ENCODE peak calls at places on chromosomes 1 and 21, in five cellular contexts. I, C, F, E and R are unnamed samples.

GRCh38 chr21:45617021-45617930 is 26.2 kb upstream of the PCBP3 start:
- DNase-seq in I (no peak), C (no peak), F (no peak), E (no peak), R (no peak)

GRCh38 chr21:41953831-41954653 is at the start of gene C2CD2:
- DNase-seq in I (peak; percentile 55), C (peak; percentile 72), F (no peak), E (no peak), R (peak; percentile 89)

GRCh38 chr1:222711319-222712252 is 705 bp downstream of the AIDA start:
- DNase-seq in I (peak; percentile 23), C (peak; percentile 46), F (no peak), E (no peak), R (peak; percentile 94)

GRCh38 chr1:185786524-185786923 is 52.3 kb downstream of the HMCN1 start:
- DNase-seq in I (no peak), C (no peak), F (no peak), E (no peak), R (no peak)

GRCh38 chr1:108708726-108709660 is 3.7 kb upstream of the FNDC7 start:
- DNase-seq in I (no peak), C (peak; percentile 72), F (no peak), E (no peak), R (peak; percentile 59)

GRCh38 chr1:162368451-162368850 is 8.2 kb downstream of the SPATA46 start:
- DNase-seq in I (no peak), C (no peak), F (no peak), E (no peak), R (no peak)

GRCh38 chr1:150477733-150478132 is 9.5 kb upstream of the TARS2 start:
- DNase-seq in I (no peak), C (no peak), F (no peak), E (no peak), R (no peak)

GRCh38 chr1:230614121-230614520 is 28.2 kb upstream of the COG2 start:
- DNase-seq in I (no peak), C (no peak), F (no peak), E (no peak), R (no peak)

GRCh38 chr1:183881387-183882084 is 76.6 kb downstream of the RGL1 start:
- DNase-seq in I (peak; percentile 77), C (peak; percentile 38), F (no peak), E (peak; percentile 33), R (no peak)

GRCh38 chr1:25700124-25700523 is 83.5 kb downstream of the MAN1C1 start:
- DNase-seq in I (no peak), C (no peak), F (no peak), E (no peak), R (no peak)

GRCh38 chr1:56240400-56240799 is 339.0 kb downstream of the PLPP3 start:
- DNase-seq in I (no peak), C (no peak), F (no peak), E (no peak), R (no peak)

GRCh38 chr1:65963161-65963888 is 170.6 kb downstream of the PDE4B start:
- DNase-seq in I (no peak), C (no peak), F (no peak), E (no peak), R (no peak)

GRCh38 chr21:32329331-32329730 is 30.7 kb downstream of the MRAP start:
- DNase-seq in I (no peak), C (no peak), F (no peak), E (no peak), R (no peak)

GRCh38 chr21:27206368-27206982 is 239.6 kb upstream of the ADAMTS5 start:
- DNase-seq in I (no peak), C (peak; percentile 19), F (no peak), E (peak; percentile 56), R (no peak)

GRCh38 chr1:174039069-174039468 is 16.9 kb upstream of the RC3H1 start:
- DNase-seq in I (no peak), C (no peak), F (no peak), E (no peak), R (no peak)

GRCh38 chr1:209766051-209766450 is 10.2 kb downstream of the TRAF3IP3 start:
- DNase-seq in I (no peak), C (no peak), F (no peak), E (no peak), R (no peak)

GRCh38 chr1:245160288-245160687 is 5.5 kb downstream of the KIF26B start:
- DNase-seq in I (no peak), C (no peak), F (no peak), E (no peak), R (no peak)

GRCh38 chr1:203048555-203049051 is 22.3 kb downstream of the PPFIA4 start:
- DNase-seq in I (peak; percentile 10), C (peak; percentile 76), F (no peak), E (no peak), R (peak; percentile 60)

GRCh38 chr1:15993666-15994065 is 10.4 kb upstream of the SRARP start:
- DNase-seq in I (no peak), C (no peak), F (no peak), E (no peak), R (no peak)

GRCh38 chr21:33229099-33229775 is 501 bp upstream of the IFNAR2 start:
- DNase-seq in I (no peak), C (no peak), F (no peak), E (no peak), R (no peak)

GRCh38 chr1:228150458-228151169 is 884 bp downstream of the GJC2 start:
- DNase-seq in I (peak; percentile 41), C (peak; percentile 9), F (no peak), E (no peak), R (peak; percentile 32)

GRCh38 chr21:21737186-21737585 is 739.0 kb downstream of the NCAM2 start:
- DNase-seq in I (no peak), C (no peak), F (no peak), E (no peak), R (no peak)

GRCh38 chr1:58735591-58735990 is 35.7 kb upstream of the MYSM1 start:
- DNase-seq in I (no peak), C (no peak), F (no peak), E (no peak), R (no peak)

GRCh38 chr1:58739851-58740466 is 40.1 kb upstream of the MYSM1 start:
- DNase-seq in I (peak; percentile 52), C (no peak), F (no peak), E (no peak), R (peak; percentile 44)

GRCh38 chr1:58732087-58732486 is 32.2 kb upstream of the MYSM1 start:
- DNase-seq in I (no peak), C (no peak), F (no peak), E (no peak), R (no peak)

GRCh38 chr1:58738873-58739272 is 39.0 kb upstream of the MYSM1 start:
- DNase-seq in I (no peak), C (no peak), F (no peak), E (no peak), R (no peak)

GRCh38 chr1:58734630-58735029 is 34.8 kb upstream of the MYSM1 start:
- DNase-seq in I (no peak), C (no peak), F (no peak), E (no peak), R (no peak)
- TF ChIP-seq CREB1 in I (no peak), C (no peak), F (no peak), E (no peak), R (no peak)

GRCh38 chr21:38982804-38983203 is 177.1 kb downstream of the ETS2 start:
- DNase-seq in I (no peak), C (no peak), F (no peak), E (no peak), R (no peak)

GRCh38 chr21:38976900-38977299 is 171.2 kb downstream of the ETS2 start:
- DNase-seq in I (no peak), C (no peak), F (no peak), E (no peak), R (no peak)

GRCh38 chr21:38982096-38982495 is 176.4 kb downstream of the ETS2 start:
- DNase-seq in I (peak; percentile 56), C (peak; percentile 66), F (no peak), E (peak; percentile 54), R (no peak)

GRCh38 chr21:38980416-38981319 is 174.9 kb downstream of the ETS2 start:
- DNase-seq in I (no peak), C (no peak), F (no peak), E (no peak), R (no peak)

DNA sequence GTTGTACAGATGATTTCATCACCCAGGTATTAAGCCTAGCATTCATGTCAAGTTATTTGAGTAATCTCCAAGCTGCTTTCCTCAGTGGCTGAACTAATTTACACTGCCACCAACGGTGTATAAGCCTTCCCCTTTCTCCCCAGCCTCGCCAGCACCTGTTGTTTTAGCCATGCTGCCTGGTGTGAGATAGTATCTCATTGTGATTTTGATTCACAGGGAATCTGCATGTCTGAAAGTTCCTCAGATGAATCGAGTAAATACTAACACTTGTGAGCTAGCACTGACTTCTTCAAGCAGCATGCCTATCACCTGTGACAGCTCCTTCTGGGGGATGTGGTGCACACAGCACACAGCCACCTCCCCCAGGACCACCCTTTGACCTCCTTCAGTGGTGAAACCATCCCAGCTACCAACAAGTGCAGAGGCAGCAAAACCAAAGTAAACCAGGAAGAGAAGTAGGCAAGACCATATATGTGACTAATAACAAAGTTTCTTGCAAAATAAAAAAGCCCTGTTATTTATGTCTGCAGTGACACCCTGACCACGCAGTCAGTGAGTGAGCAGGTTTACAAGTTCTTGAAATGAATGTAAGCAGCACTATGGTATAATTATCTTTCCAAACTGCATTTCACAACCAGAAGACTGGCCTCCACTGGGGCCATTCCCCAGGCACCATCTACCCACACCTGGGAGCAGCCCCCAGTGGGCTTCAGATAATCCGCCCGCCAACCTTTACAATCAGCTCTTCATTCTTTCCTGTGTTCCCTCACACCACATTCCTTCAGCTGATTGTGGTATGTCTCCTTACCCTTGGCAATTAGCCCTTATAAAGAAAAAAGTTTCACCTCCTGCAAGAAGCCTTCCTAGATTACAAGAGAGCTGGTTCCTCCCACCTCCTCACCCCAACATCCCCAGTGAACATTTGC is 173.8 kb downstream of the ETS2 start:
- DNase-seq in I (no peak), C (peak; percentile 49), F (no peak), E (peak; percentile 62), R (no peak)
- TF ChIP-seq ATF3 in I (no peak), C (no peak), F (no peak), E (no peak), R (no peak)

DNA sequence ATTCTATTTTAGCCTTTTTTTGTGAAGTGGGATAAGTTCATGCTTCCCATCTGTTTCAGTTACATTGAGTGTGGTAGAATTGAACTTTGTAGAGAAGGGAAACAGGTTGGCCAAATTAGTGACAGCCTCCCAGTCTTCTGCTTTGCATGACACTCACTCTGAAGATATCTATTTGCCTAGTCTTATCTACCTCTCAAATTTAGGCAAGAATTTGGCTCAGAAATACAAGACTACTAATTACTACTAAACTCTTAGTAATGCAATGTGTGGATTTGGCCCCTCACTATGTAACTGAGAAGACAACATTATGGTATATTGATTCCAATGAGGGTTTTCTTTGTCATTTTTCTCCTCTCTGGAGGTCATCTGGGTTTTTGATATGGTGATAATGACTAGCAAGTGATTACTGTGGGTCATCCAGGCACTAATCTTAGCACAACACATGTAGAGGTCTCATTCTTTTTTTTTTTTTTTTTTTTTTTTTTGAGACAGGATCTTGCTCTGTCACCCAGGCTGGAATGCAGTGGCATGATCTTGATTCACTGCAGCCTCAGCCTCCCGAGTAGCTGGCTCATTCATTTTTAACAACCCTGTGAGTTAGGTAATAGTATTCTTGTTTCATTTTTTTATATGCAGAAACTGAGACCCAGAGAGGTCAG is 6.3 kb downstream of the FAM20B start:
- DNase-seq in I (no peak), C (no peak), F (no peak), E (no peak), R (no peak)
- TF ChIP-seq SP1 in I (no peak), C (no peak), F (no peak), E (no peak), R (no peak)

DNA sequence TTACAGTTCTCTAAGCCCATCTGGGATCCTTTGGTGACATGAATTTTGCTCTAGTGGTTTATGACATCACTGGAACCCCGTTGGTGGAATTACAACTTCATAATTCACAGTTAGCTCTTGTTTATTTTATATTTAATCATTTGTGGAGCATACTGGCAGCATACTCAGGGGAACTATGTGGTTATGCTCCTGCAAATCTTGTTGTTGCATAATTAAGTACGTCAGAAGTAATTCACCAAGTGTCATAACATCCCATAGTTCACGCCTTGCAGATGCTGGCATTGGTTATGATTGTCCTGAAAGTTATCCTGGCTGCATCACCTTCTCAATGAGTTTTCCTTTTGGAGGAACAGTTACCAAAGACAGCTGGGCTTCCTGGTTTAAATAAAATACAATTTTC is 16.5 kb downstream of the PRRX1 start:
- DNase-seq in I (no peak), C (no peak), F (no peak), E (no peak), R (no peak)
- TF ChIP-seq CREB1 in I (no peak), C (no peak), F (no peak), E (no peak), R (no peak)